ENCODE peak calls at places on chromosomes 7 and 10, in six cellular contexts. E is MM.1S, Z is SK-N-SH, U is PC-3, O is OCI-LY7, J is GM23248. I is an unnamed sample.

GRCh38 chr10:64191304-64191703 is 670.1 kb downstream of the REEP3 start:
- DNase-seq in E (no peak), Z (peak; percentile 66), U (no peak), O (no peak), J (no peak), I (no peak)

GRCh38 chr10:33010132-33011037 is 52.4 kb upstream of the ITGB1 start:
- DNase-seq in E (no peak), Z (peak; percentile 46), U (peak; percentile 100), O (no peak), J (peak; percentile 89), I (peak; percentile 77)

GRCh38 chr7:107768263-107768662 is 24.3 kb downstream of the CBLL1 start:
- DNase-seq in E (no peak), Z (no peak), U (peak; percentile 32), O (no peak), J (peak; percentile 20), I (no peak)

GRCh38 chr10:78567680-78568453 is 500.9 kb upstream of the ZMIZ1 start:
- DNase-seq in E (no peak), Z (no peak), U (peak; percentile 40), O (no peak), J (no peak), I (no peak)

GRCh38 chr7:24706211-24707165 is 50.8 kb downstream of the GSDME start:
- DNase-seq in E (no peak), Z (no peak), U (no peak), O (no peak), J (no peak), I (no peak)

GRCh38 chr7:84232653-84233052 is 38.1 kb upstream of the SEMA3A start:
- DNase-seq in E (no peak), Z (no peak), U (peak; percentile 46), O (no peak), J (peak; percentile 62), I (no peak)

GRCh38 chr7:95972554-95972953 is 200.2 kb downstream of the DYNC1I1 start:
- DNase-seq in E (no peak), Z (no peak), U (no peak), O (no peak), J (no peak), I (no peak)

GRCh38 chr7:1706381-1706720 is 36.3 kb downstream of the ELFN1 start:
- DNase-seq in E (no peak), Z (no peak), U (no peak), O (no peak), J (no peak), I (no peak)

GRCh38 chr10:46031648-46032532 is 1.5 kb upstream of the NCOA4 start:
- DNase-seq in E (no peak), Z (no peak), U (no peak), O (no peak), J (no peak), I (no peak)

GRCh38 chr7:26944486-26944885 is 80.1 kb upstream of the SKAP2 start:
- DNase-seq in E (no peak), Z (no peak), U (no peak), O (no peak), J (no peak), I (no peak)

GRCh38 chr10:127863231-127863825 is 29.4 kb downstream of the CLRN3 start:
- DNase-seq in E (no peak), Z (no peak), U (no peak), O (no peak), J (no peak), I (no peak)

GRCh38 chr10:23314835-23315239 is 29.8 kb downstream of the C10orf67 start:
- DNase-seq in E (peak; percentile 71), Z (peak; percentile 48), U (peak; percentile 88), O (peak; percentile 80), J (peak; percentile 91), I (peak; percentile 57)

GRCh38 chr10:132970641-132971438 is 28.5 kb upstream of the CFAP46 start:
- DNase-seq in E (no peak), Z (peak; percentile 20), U (no peak), O (no peak), J (no peak), I (no peak)

GRCh38 chr10:76879116-76879706 is 758.4 kb downstream of the KCNMA1 start:
- DNase-seq in E (no peak), Z (peak; percentile 34), U (no peak), O (no peak), J (no peak), I (no peak)

GRCh38 chr7:40916811-40917210 is 782.0 kb downstream of the SUGCT start:
- DNase-seq in E (no peak), Z (no peak), U (no peak), O (no peak), J (no peak), I (no peak)

GRCh38 chr10:28715246-28715645 is 37.9 kb downstream of the BAMBI start:
- DNase-seq in E (no peak), Z (no peak), U (no peak), O (no peak), J (no peak), I (no peak)

GRCh38 chr10:46555713-46556514 is 544 bp downstream of the GPRIN2 start:
- DNase-seq in E (peak; percentile 1), Z (no peak), U (no peak), O (no peak), J (no peak), I (no peak)

GRCh38 chr10:86661161-86662025 is 6.9 kb upstream of the LDB3 start:
- DNase-seq in E (no peak), Z (peak; percentile 72), U (no peak), O (no peak), J (peak; percentile 48), I (no peak)

GRCh38 chr10:11331706-11332105 is 279.7 kb downstream of the USP6NL start:
- DNase-seq in E (no peak), Z (no peak), U (no peak), O (no peak), J (no peak), I (no peak)
- TF ChIP-seq EZH2phosphoT487 in E (no peak), Z (no peak), U (no peak), O (no peak), J (no peak), I (no peak)

GRCh38 chr7:158707610-158708009 is 3.0 kb upstream of the NCAPG2 start:
- DNase-seq in E (no peak), Z (no peak), U (no peak), O (peak; percentile 45), J (peak; percentile 26), I (no peak)

GRCh38 chr7:158704524-158705233 is at the start of gene NCAPG2:
- DNase-seq in E (peak; percentile 100), Z (peak; percentile 100), U (peak; percentile 98), O (peak; percentile 97), J (peak; percentile 99), I (peak; percentile 95)

GRCh38 chr7:158706710-158707590 is 2.3 kb upstream of the NCAPG2 start:
- DNase-seq in E (no peak), Z (no peak), U (no peak), O (no peak), J (no peak), I (no peak)

GRCh38 chr7:158705234-158705890 is 758 bp upstream of the NCAPG2 start:
- DNase-seq in E (peak; percentile 27), Z (peak; percentile 50), U (peak; percentile 18), O (no peak), J (peak; percentile 19), I (no peak)

GRCh38 chr7:158706273-158706704 is 1.7 kb upstream of the NCAPG2 start:
- DNase-seq in E (no peak), Z (no peak), U (no peak), O (no peak), J (no peak), I (no peak)
- H3K4me3 ChIP-seq in E (no peak overlapping the region), Z (no peak overlapping the region), U (no peak overlapping the region), O (no peak overlapping the region), J (no peak overlapping the region), I (no peak overlapping the region)

GRCh38 chr7:155834486-155835048 is 22.3 kb upstream of the SHH start:
- DNase-seq in E (peak; percentile 4), Z (no peak), U (no peak), O (no peak), J (no peak), I (no peak)

GRCh38 chr7:155830961-155831806 is 18.9 kb upstream of the SHH start:
- DNase-seq in E (peak; percentile 3), Z (no peak), U (no peak), O (no peak), J (no peak), I (no peak)

GRCh38 chr7:155833651-155834050 is 21.4 kb upstream of the SHH start:
- DNase-seq in E (no peak), Z (no peak), U (no peak), O (no peak), J (no peak), I (no peak)

GRCh38 chr7:155831807-155832524 is 19.7 kb upstream of the SHH start:
- DNase-seq in E (no peak), Z (no peak), U (no peak), O (no peak), J (no peak), I (no peak)

GRCh38 chr7:155832581-155832981 is 20.3 kb upstream of the SHH start:
- DNase-seq in E (peak; percentile 2), Z (no peak), U (no peak), O (no peak), J (no peak), I (no peak)
- TF ChIP-seq EZH2phosphoT487 in E (no peak), Z (no peak), U (no peak), O (no peak), J (no peak), I (no peak)

GRCh38 chr7:98119257-98119918 is 12.7 kb downstream of the LMTK2 start:
- DNase-seq in E (no peak), Z (no peak), U (peak; percentile 79), O (no peak), J (peak; percentile 81), I (no peak)
- H3K4me3 ChIP-seq in E (no peak overlapping the region), Z (no peak overlapping the region), U (peak overlapping the region; percentile 48), O (no peak overlapping the region), J (no peak overlapping the region), I (no peak overlapping the region)

GRCh38 chr7:103068429-103069403 is 5.9 kb downstream of the FBXL13 start:
- DNase-seq in E (no peak), Z (no peak), U (no peak), O (no peak), J (no peak), I (no peak)

GRCh38 chr7:103071000-103071399 is 3.6 kb downstream of the FBXL13 start:
- DNase-seq in E (no peak), Z (no peak), U (no peak), O (no peak), J (no peak), I (no peak)

GRCh38 chr7:103063895-103064294 is 10.7 kb downstream of the FBXL13 start:
- DNase-seq in E (no peak), Z (no peak), U (no peak), O (no peak), J (no peak), I (no peak)

GRCh38 chr7:103065666-103066065 is 8.9 kb downstream of the FBXL13 start:
- DNase-seq in E (peak; percentile 42), Z (peak; percentile 65), U (peak; percentile 62), O (peak; percentile 69), J (peak; percentile 57), I (peak; percentile 24)
- TF ChIP-seq EZH2phosphoT487 in E (no peak), Z (no peak), U (no peak), O (no peak), J (no peak), I (no peak)

DNA sequence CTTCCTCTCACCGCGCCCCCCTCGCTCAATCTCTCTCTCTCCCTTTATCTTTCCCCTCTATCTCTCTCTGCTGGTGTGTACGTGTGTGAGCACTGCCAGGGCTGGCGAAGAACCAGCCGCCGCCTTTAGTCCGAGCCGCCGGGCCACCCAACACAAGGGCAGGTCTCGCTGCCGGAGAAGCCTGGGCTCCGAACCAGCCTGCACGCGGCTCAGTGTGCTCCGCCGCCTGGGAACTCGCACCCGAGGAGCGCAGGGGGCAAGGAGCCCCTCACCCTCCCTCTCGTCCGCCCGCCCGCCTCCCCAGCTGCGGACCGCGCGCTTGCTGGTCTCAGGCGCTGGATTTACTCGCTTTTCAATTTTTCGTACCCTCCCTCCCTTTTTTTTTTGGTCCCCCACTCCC is 1.7 kb downstream of the NXPH1 start:
- DNase-seq in E (no peak), Z (no peak), U (no peak), O (no peak), J (no peak), I (no peak)
- H3K4me3 ChIP-seq in E (no peak overlapping the region), Z (no peak overlapping the region), U (no peak overlapping the region), O (no peak overlapping the region), J (no peak overlapping the region), I (no peak overlapping the region)

I was measured in HCT116.